ENCODE peak calls at places on chromosome 7, in six cellular contexts. B is endothelial cell, E is kidney, A is neural crest cell, Z is cardiac fibroblast, T is tibial nerve. X is an unnamed sample.

GRCh38 chr7:674454-675410 is 51.8 kb upstream of the DNAAF5 start:
- DNase-seq in B (no peak), E (peak), A (no peak), Z (no peak), T (no peak), X (no peak)

GRCh38 chr7:153400735-153401593 is 641.4 kb downstream of the ACTR3B start:
- DNase-seq in B (no peak), E (no peak), A (no peak), Z (no peak), T (no peak), X (no peak)

GRCh38 chr7:158343526-158343925 is 244.1 kb downstream of the PTPRN2 start:
- DNase-seq in B (no peak), E (no peak), A (no peak), Z (no peak), T (no peak), X (no peak)

GRCh38 chr7:95628831-95629439 is 32.6 kb upstream of the PDK4 start:
- DNase-seq in B (no peak), E (no peak), A (no peak), Z (peak), T (no peak), X (no peak)

GRCh38 chr7:55063036-55063435 is 44.2 kb downstream of the EGFR start:
- DNase-seq in B (no peak), E (no peak), A (no peak), Z (no peak), T (no peak), X (no peak)

GRCh38 chr7:1027285-1028043 is 16.9 kb upstream of the GPR146 start:
- DNase-seq in B (no peak), E (peak), A (peak), Z (peak), T (no peak), X (no peak)

GRCh38 chr7:1226155-1226901 is 6.3 kb upstream of the UNCX start:
- DNase-seq in B (no peak), E (no peak), A (no peak), Z (no peak), T (no peak), X (no peak)

GRCh38 chr7:78226059-78226658 is 427.6 kb downstream of the PHTF2 start:
- DNase-seq in B (peak), E (no peak), A (peak), Z (peak), T (no peak), X (peak)

GRCh38 chr7:1192171-1192676 is 32.2 kb upstream of the ZFAND2A start:
- DNase-seq in B (peak), E (no peak), A (no peak), Z (peak), T (no peak), X (no peak)

GRCh38 chr7:77426521-77427051 is 10.4 kb upstream of the GSAP start:
- DNase-seq in B (no peak), E (no peak), A (no peak), Z (peak), T (no peak), X (no peak)

GRCh38 chr7:144842377-144842851 is 6.6 kb upstream of the TPK1 start:
- DNase-seq in B (no peak), E (no peak), A (no peak), Z (peak), T (no peak), X (no peak)

GRCh38 chr7:46054290-46054689 is 133.2 kb upstream of the IGFBP3 start:
- DNase-seq in B (no peak), E (no peak), A (no peak), Z (peak), T (no peak), X (no peak)

GRCh38 chr7:131040467-131040932 is 287.2 kb upstream of the MKLN1 start:
- DNase-seq in B (peak), E (no peak), A (peak), Z (peak), T (peak), X (no peak)

GRCh38 chr7:114426824-114427223 is 12.2 kb downstream of the FOXP2 start:
- DNase-seq in B (no peak), E (no peak), A (no peak), Z (peak), T (no peak), X (no peak)

GRCh38 chr7:151366872-151367207 is 25.2 kb downstream of the NUB1 start:
- DNase-seq in B (no peak), E (no peak), A (no peak), Z (peak), T (no peak), X (no peak)

GRCh38 chr7:3412871-3413270 is 111.8 kb downstream of the SDK1 start:
- DNase-seq in B (no peak), E (no peak), A (no peak), Z (no peak), T (no peak), X (no peak)

GRCh38 chr7:17376595-17376994 is 78.1 kb downstream of the AHR start:
- DNase-seq in B (no peak), E (no peak), A (no peak), Z (no peak), T (no peak), X (no peak)

GRCh38 chr7:52669031-52669430 is 366.4 kb upstream of the POM121L12 start:
- DNase-seq in B (no peak), E (no peak), A (no peak), Z (no peak), T (no peak), X (no peak)

GRCh38 chr7:28032738-28033380 is 147.7 kb downstream of the JAZF1 start:
- DNase-seq in B (peak), E (no peak), A (no peak), Z (no peak), T (no peak), X (no peak)

GRCh38 chr7:147984265-147984664 is 606.3 kb upstream of the C7orf33 start:
- DNase-seq in B (no peak), E (no peak), A (no peak), Z (no peak), T (no peak), X (no peak)

GRCh38 chr7:137544450-137545058 is 201.0 kb upstream of the PTN start:
- DNase-seq in B (no peak), E (no peak), A (no peak), Z (peak), T (no peak), X (no peak)

GRCh38 chr7:1055084-1055450 is 10.7 kb downstream of the GPR146 start:
- DNase-seq in B (no peak), E (peak), A (no peak), Z (no peak), T (peak), X (no peak)

GRCh38 chr7:75961194-75961593 is 33.2 kb downstream of the TMEM120A start:
- DNase-seq in B (no peak), E (no peak), A (no peak), Z (no peak), T (no peak), X (no peak)
- TF ChIP-seq CTCF in B (no peak), E (no peak), A (peak), Z (no peak), T (no peak), X (no peak)

GRCh38 chr7:31919678-31920369 is 150.4 kb downstream of the PDE1C start:
- DNase-seq in B (no peak), E (no peak), A (no peak), Z (no peak), T (no peak), X (no peak)

GRCh38 chr7:31918706-31919393 is 151.4 kb downstream of the PDE1C start:
- DNase-seq in B (no peak), E (no peak), A (no peak), Z (no peak), T (no peak), X (no peak)

GRCh38 chr7:31921047-31921446 is 149.2 kb downstream of the PDE1C start:
- DNase-seq in B (no peak), E (no peak), A (no peak), Z (no peak), T (no peak), X (no peak)

GRCh38 chr7:31924228-31924627 is 146.0 kb downstream of the PDE1C start:
- DNase-seq in B (no peak), E (no peak), A (no peak), Z (no peak), T (no peak), X (no peak)

GRCh38 chr7:31922883-31923282 is 147.3 kb downstream of the PDE1C start:
- DNase-seq in B (no peak), E (no peak), A (no peak), Z (no peak), T (no peak), X (no peak)
- TF ChIP-seq CTCF in B (no peak), E (no peak), A (no peak), Z (no peak), T (no peak), X (no peak)

GRCh38 chr7:121572615-121573014 is 176.5 kb upstream of the FAM3C start:
- DNase-seq in B (no peak), E (no peak), A (no peak), Z (no peak), T (no peak), X (no peak)

GRCh38 chr7:121575194-121575766 is 179.2 kb upstream of the FAM3C start:
- DNase-seq in B (no peak), E (no peak), A (no peak), Z (no peak), T (no peak), X (no peak)

GRCh38 chr7:121579639-121580038 is 183.5 kb upstream of the FAM3C start:
- DNase-seq in B (no peak), E (no peak), A (no peak), Z (no peak), T (no peak), X (no peak)

GRCh38 chr7:121578669-121579068 is 182.6 kb upstream of the FAM3C start:
- DNase-seq in B (no peak), E (no peak), A (no peak), Z (no peak), T (no peak), X (no peak)

GRCh38 chr7:121576148-121576921 is 180.2 kb upstream of the FAM3C start:
- DNase-seq in B (no peak), E (no peak), A (no peak), Z (no peak), T (no peak), X (no peak)
- TF ChIP-seq CTCF in B (no peak), E (no peak), A (no peak), Z (no peak), T (no peak), X (no peak)

GRCh38 chr7:25179771-25180591 is 48.3 kb downstream of the NPVF start:
- DNase-seq in B (peak), E (peak), A (peak), Z (peak), T (peak), X (peak)
- TF ChIP-seq CTCF in B (peak), E (peak), A (peak), Z (peak), T (peak), X (peak)

GRCh38 chr7:118350260-118350659 is 125.8 kb downstream of the ANKRD7 start:
- DNase-seq in B (no peak), E (no peak), A (no peak), Z (no peak), T (no peak), X (no peak)

GRCh38 chr7:118349604-118350003 is 125.1 kb downstream of the ANKRD7 start:
- DNase-seq in B (no peak), E (no peak), A (no peak), Z (no peak), T (no peak), X (no peak)

GRCh38 chr7:118352854-118353453 is 128.4 kb downstream of the ANKRD7 start:
- DNase-seq in B (no peak), E (no peak), A (no peak), Z (peak), T (no peak), X (no peak)
- TF ChIP-seq CTCF in B (no peak), E (peak), A (peak), Z (no peak), T (no peak), X (peak)

GRCh38 chr7:35734001-35734483 is 39.1 kb upstream of the HERPUD2 start:
- DNase-seq in B (no peak), E (no peak), A (no peak), Z (no peak), T (no peak), X (no peak)
- TF ChIP-seq CTCF in B (no peak), E (no peak), A (no peak), Z (no peak), T (no peak), X (no peak)

DNA sequence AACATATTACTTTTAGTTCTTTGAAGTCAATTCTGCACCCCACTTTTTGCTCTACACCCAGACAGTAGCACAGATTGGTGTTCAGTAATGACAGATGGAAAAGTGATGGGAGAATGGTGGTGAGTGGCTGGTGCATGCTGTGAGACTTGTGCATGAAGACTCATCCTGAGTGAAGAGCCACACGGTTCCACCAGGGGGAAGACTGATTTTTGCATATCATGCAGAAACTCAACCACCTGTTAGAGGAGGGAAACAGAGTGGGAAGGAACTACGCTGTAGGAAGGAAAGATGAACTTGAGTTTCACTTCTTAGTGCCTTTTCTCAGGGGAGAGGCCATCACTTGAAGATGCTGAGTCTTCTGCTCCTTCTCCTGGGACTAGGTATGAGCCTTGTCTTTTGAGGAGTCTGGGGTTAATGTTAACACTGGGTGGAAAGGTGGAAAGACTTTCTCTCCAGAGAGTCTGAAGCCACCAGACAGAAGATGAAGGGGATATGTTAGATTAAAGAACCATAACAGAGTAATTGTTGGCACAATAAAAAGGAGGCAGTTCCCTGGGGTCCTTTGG is 9.3 kb upstream of the PRSS1 start:
- DNase-seq in B (no peak), E (no peak), A (no peak), Z (no peak), T (no peak), X (no peak)
- TF ChIP-seq CTCF in B (no peak), E (no peak), A (no peak), Z (no peak), T (no peak), X (no peak)